ENCODE peak calls at places on chromosomes 7 and 10, in four cellular contexts. Z is Ammon's horn, H is progenitor cell of endocrine pancreas, L is NCI-H1417. N is an unnamed sample.

GRCh38 chr10:70374775-70375614 is 7.4 kb downstream of the LRRC20 start:
- DNase-seq in Z (no peak), H (no peak), L (no peak), N (no peak)

GRCh38 chr10:66180651-66181318 is 745.1 kb upstream of the LRRTM3 start:
- DNase-seq in Z (peak), H (no peak), L (peak), N (peak)

GRCh38 chr7:66557214-66558200 is 71.2 kb upstream of the KCTD7 start:
- DNase-seq in Z (peak), H (peak), L (peak), N (no peak)

GRCh38 chr10:44369851-44370250 is 15.0 kb downstream of the CXCL12 start:
- DNase-seq in Z (no peak), H (no peak), L (no peak), N (no peak)

GRCh38 chr10:78964274-78964951 is 104.4 kb upstream of the ZMIZ1 start:
- DNase-seq in Z (no peak), H (no peak), L (no peak), N (no peak)

GRCh38 chr7:81234896-81235295 is 316.0 kb upstream of the SEMA3C start:
- DNase-seq in Z (no peak), H (no peak), L (no peak), N (no peak)

GRCh38 chr7:151008143-151008510 is 16.2 kb downstream of the ATG9B start:
- DNase-seq in Z (no peak), H (no peak), L (no peak), N (no peak)

GRCh38 chr10:22733992-22734391 is 19.6 kb upstream of the PIP4K2A start:
- DNase-seq in Z (no peak), H (no peak), L (no peak), N (no peak)

GRCh38 chr7:140610204-140611165 is 30.1 kb downstream of the DENND2A start:
- DNase-seq in Z (no peak), H (no peak), L (no peak), N (no peak)

GRCh38 chr10:70758757-70759514 is 26.2 kb downstream of the TBATA start:
- DNase-seq in Z (peak), H (peak), L (peak), N (no peak)

GRCh38 chr7:75879771-75880184 is 944 bp downstream of the RHBDD2 start:
- DNase-seq in Z (no peak), H (no peak), L (no peak), N (no peak)

GRCh38 chr7:26001662-26002244 is 150.2 kb upstream of the NFE2L3 start:
- DNase-seq in Z (no peak), H (no peak), L (no peak), N (no peak)

GRCh38 chr7:23403970-23404369 is 66.3 kb downstream of the IGF2BP3 start:
- DNase-seq in Z (no peak), H (no peak), L (no peak), N (no peak)

GRCh38 chr10:114413398-114413797 is 9.1 kb upstream of the AFAP1L2 start:
- DNase-seq in Z (no peak), H (no peak), L (no peak), N (no peak)

GRCh38 chr7:38704041-38704547 is 72.9 kb upstream of the AMPH start:
- DNase-seq in Z (no peak), H (no peak), L (no peak), N (peak)

GRCh38 chr10:29635711-29636144 is 957 bp upstream of the SVIL start:
- DNase-seq in Z (no peak), H (peak), L (no peak), N (no peak)

GRCh38 chr7:27453702-27454405 is 208.8 kb downstream of the HIBADH start:
- DNase-seq in Z (no peak), H (no peak), L (no peak), N (no peak)

GRCh38 chr10:103649654-103650423 is 156.3 kb downstream of the NEURL1 start:
- DNase-seq in Z (no peak), H (no peak), L (peak), N (no peak)

GRCh38 chr10:51244739-51245138 is 170.5 kb downstream of the PRKG1 start:
- DNase-seq in Z (peak), H (no peak), L (no peak), N (no peak)

GRCh38 chr10:71246591-71247143 is 34.3 kb downstream of the UNC5B start:
- DNase-seq in Z (no peak), H (no peak), L (no peak), N (no peak)

GRCh38 chr7:65373608-65374351 is at the start of gene ZNF92:
- DNase-seq in Z (peak), H (peak), L (peak), N (peak)